ENCODE peak calls at places on chromosomes 4 and X, in ten cellular contexts. O is germinal center, P is head of caudate nucleus, G is EL, T is H7, M is T follicular helper cell, Y is mesenteric fat pad, Z is NT2/D1, B is adipocyte, W is WTC11. A is an unnamed sample.

GRCh38 chr4:90883519-90883918 is 756.3 kb downstream of the CCSER1 start:
- DNase-seq in Y (no peak), M (no peak), Z (no peak), T (no peak), O (no peak), B (no peak), P (no peak), W (no peak), G (no peak), A (no peak)

GRCh38 chrX:65985922-65986588 is 53.8 kb downstream of the VSIG4 start:
- DNase-seq in B (peak; percentile 78), T (peak; percentile 29), Y (no peak), W (peak; percentile 13), M (peak; percentile 4), P (no peak), G (peak; percentile 35), O (peak; percentile 13), Z (peak; percentile 49), A (peak; percentile 37)

GRCh38 chr4:56976283-56976877 is 1.0 kb downstream of the NOA1 start:
- DNase-seq in W (no peak), O (no peak), G (peak; percentile 17), M (no peak), Y (no peak), Z (no peak), P (no peak), B (peak; percentile 50), T (no peak), A (no peak)

GRCh38 chr4:66949424-66949823 is 595.9 kb downstream of the CENPC start:
- DNase-seq in G (no peak), W (no peak), Y (no peak), T (no peak), M (no peak), B (no peak), O (no peak), P (no peak), Z (no peak), A (no peak)

GRCh38 chrX:135512508-135513139 is 7.8 kb upstream of the INTS6L start:
- DNase-seq in W (no peak), P (no peak), Y (no peak), T (no peak), Z (no peak), B (no peak), O (no peak), M (no peak), G (no peak), A (no peak)

GRCh38 chr4:51850294-51850693 is 7.3 kb downstream of the DCUN1D4 start:
- DNase-seq in W (no peak), O (no peak), T (no peak), P (no peak), Y (no peak), G (no peak), M (no peak), B (no peak), Z (no peak), A (no peak)

GRCh38 chr4:85391568-85392410 is 83.2 kb upstream of the ARHGAP24 start:
- DNase-seq in T (no peak), Y (no peak), W (no peak), Z (no peak), B (no peak), O (no peak), P (no peak), M (no peak), G (no peak), A (no peak)

GRCh38 chr4:101191302-101192098 is 155.8 kb downstream of the PPP3CA start:
- DNase-seq in P (peak; percentile 38), W (peak; percentile 28), M (no peak), Z (peak; percentile 36), B (peak; percentile 87), Y (no peak), G (peak; percentile 68), O (no peak), T (no peak), A (peak; percentile 85)

GRCh38 chr4:8778760-8779159 is 92.9 kb downstream of the HMX1 start:
- DNase-seq in B (no peak), G (no peak), W (no peak), Z (no peak), M (no peak), O (no peak), P (no peak), Y (no peak), T (peak; percentile 52), A (no peak)

A was measured in HAP-1.